ENCODE peak calls at places on chromosomes 12 and 14, in five cellular contexts. One of them, this sample, is unnamed. For H3K4me1, the result is how much of the 10 kb centered on the place peaks cover.

GRCh38 chr14:51248041-51248987 is 8.3 kb downstream of the TMX1 start:
- DNase-seq in K562: peak
- DNase-seq in HCT116: no peak
- DNase-seq in HepG2: no peak
- DNase-seq in H1: no peak
- DNase-seq in this sample: peak

GRCh38 chr14:79781882-79782281 is 429.4 kb downstream of the DIO2 start:
- DNase-seq in K562: no peak
- DNase-seq in HCT116: no peak
- DNase-seq in HepG2: no peak
- DNase-seq in H1: no peak
- DNase-seq in this sample: no peak

GRCh38 chr12:88801227-88802225 is 221.3 kb upstream of the KITLG start:
- DNase-seq in K562: no peak
- DNase-seq in HCT116: no peak
- DNase-seq in HepG2: no peak
- DNase-seq in H1: no peak
- DNase-seq in this sample: no peak

GRCh38 chr12:106046947-106047346 is 91.8 kb downstream of the NUAK1 start:
- DNase-seq in K562: no peak
- DNase-seq in HCT116: no peak
- DNase-seq in HepG2: no peak
- DNase-seq in H1: no peak
- DNase-seq in this sample: no peak

GRCh38 chr12:131589966-131590365 is 120.9 kb upstream of the SFSWAP start:
- DNase-seq in K562: no peak
- DNase-seq in HCT116: no peak
- DNase-seq in HepG2: no peak
- DNase-seq in H1: no peak
- DNase-seq in this sample: no peak

GRCh38 chr12:76764856-76765255 is 941 bp downstream of the ZDHHC17 start:
- DNase-seq in K562: peak
- DNase-seq in HCT116: no peak
- DNase-seq in HepG2: peak
- DNase-seq in H1: no peak
- DNase-seq in this sample: no peak

GRCh38 chr14:22251090-22251489 is 337.9 kb downstream of the DAD1 start:
- DNase-seq in K562: no peak
- DNase-seq in HCT116: no peak
- DNase-seq in HepG2: no peak
- DNase-seq in H1: no peak
- DNase-seq in this sample: no peak

GRCh38 chr12:111182391-111182790 is 186.5 kb downstream of the PHETA1 start:
- DNase-seq in K562: no peak
- DNase-seq in HCT116: no peak
- DNase-seq in HepG2: no peak
- DNase-seq in H1: no peak
- DNase-seq in this sample: no peak

GRCh38 chr12:3046441-3047200 is 30.6 kb upstream of the TSPAN9 start:
- DNase-seq in K562: no peak
- DNase-seq in HCT116: no peak
- DNase-seq in HepG2: no peak
- DNase-seq in H1: no peak
- DNase-seq in this sample: no peak

GRCh38 chr14:94584591-94585280 is 3.5 kb downstream of the SERPINA5 start:
- DNase-seq in K562: no peak
- DNase-seq in HCT116: no peak
- DNase-seq in HepG2: no peak
- DNase-seq in H1: no peak
- DNase-seq in this sample: no peak

GRCh38 chr12:121102307-121102706 is 30.4 kb upstream of the P2RX7 start:
- DNase-seq in K562: no peak
- DNase-seq in HCT116: no peak
- DNase-seq in HepG2: no peak
- DNase-seq in H1: no peak
- DNase-seq in this sample: no peak

GRCh38 chr14:73787760-73788508 is 63.7 kb upstream of the PTGR2 start:
- DNase-seq in K562: peak
- DNase-seq in HCT116: no peak
- DNase-seq in HepG2: no peak
- DNase-seq in H1: no peak
- DNase-seq in this sample: no peak
- TF ChIP-seq CEBPB in K562: no peak
- TF ChIP-seq CEBPB in HCT116: no peak
- TF ChIP-seq CEBPB in HepG2: no peak
- TF ChIP-seq CEBPB in H1: no peak
- TF ChIP-seq CEBPB in this sample: no peak

GRCh38 chr12:8993827-8994226 is 4.5 kb downstream of the KLRG1 start:
- DNase-seq in K562: no peak
- DNase-seq in HCT116: no peak
- DNase-seq in HepG2: no peak
- DNase-seq in H1: no peak
- DNase-seq in this sample: no peak
- H3K4me1 ChIP-seq in K562: under half
- H3K4me1 ChIP-seq in HCT116: under half
- H3K4me1 ChIP-seq in HepG2: under half
- H3K4me1 ChIP-seq in H1: under half
- H3K4me1 ChIP-seq in this sample: under half

GRCh38 chr14:61847861-61848260 is 85.6 kb downstream of the SNAPC1 start:
- DNase-seq in K562: no peak
- DNase-seq in HCT116: no peak
- DNase-seq in HepG2: no peak
- DNase-seq in H1: no peak
- DNase-seq in this sample: no peak
- TF ChIP-seq SIN3A in K562: no peak
- TF ChIP-seq SIN3A in HCT116: no peak
- TF ChIP-seq SIN3A in HepG2: no peak
- TF ChIP-seq SIN3A in H1: no peak
- TF ChIP-seq SIN3A in this sample: no peak

GRCh38 chr14:102362545-102363181 is at the start of the genes CINP and TECPR2:
- DNase-seq in K562: peak
- DNase-seq in HCT116: peak
- DNase-seq in HepG2: peak
- DNase-seq in H1: peak
- DNase-seq in this sample: peak

GRCh38 chr14:102363182-102363952 is 626 bp downstream of the TECPR2 start:
- DNase-seq in K562: peak
- DNase-seq in HCT116: no peak
- DNase-seq in HepG2: no peak
- DNase-seq in H1: no peak
- DNase-seq in this sample: no peak

GRCh38 chr14:102356280-102356679 is 6.4 kb downstream of the CINP start:
- DNase-seq in K562: no peak
- DNase-seq in HCT116: no peak
- DNase-seq in HepG2: no peak
- DNase-seq in H1: no peak
- DNase-seq in this sample: no peak

GRCh38 chr14:102360388-102360787 is 2.3 kb downstream of the CINP start:
- DNase-seq in K562: no peak
- DNase-seq in HCT116: no peak
- DNase-seq in HepG2: no peak
- DNase-seq in H1: no peak
- DNase-seq in this sample: no peak

DNA sequence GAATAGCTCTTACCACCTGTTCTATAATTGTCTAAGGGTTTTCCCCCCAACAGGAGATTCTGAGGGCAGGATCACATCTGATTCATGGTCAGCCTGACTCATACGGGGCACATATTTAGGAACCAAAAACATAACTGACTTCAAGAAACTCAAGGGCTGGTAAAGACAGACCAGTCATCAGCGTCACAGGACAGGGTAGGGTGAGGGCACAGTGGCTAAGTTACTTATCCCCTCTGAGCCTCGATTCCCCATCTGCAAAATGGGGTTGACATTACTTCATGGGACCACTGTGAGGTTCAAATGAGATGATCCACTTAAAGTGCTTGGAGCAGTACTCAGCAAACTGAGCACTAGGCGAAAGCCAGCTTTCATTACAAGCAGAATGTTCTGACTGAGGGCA is 606 bp downstream of the CINP start:
- DNase-seq in K562: peak
- DNase-seq in HCT116: no peak
- DNase-seq in HepG2: no peak
- DNase-seq in H1: no peak
- DNase-seq in this sample: peak
- TF ChIP-seq CEBPB in K562: no peak
- TF ChIP-seq CEBPB in HCT116: no peak
- TF ChIP-seq CEBPB in HepG2: no peak
- TF ChIP-seq CEBPB in H1: no peak
- TF ChIP-seq CEBPB in this sample: no peak

GRCh38 chr12:98446060-98446459 is 69.3 kb upstream of the TMPO start:
- DNase-seq in K562: no peak
- DNase-seq in HCT116: no peak
- DNase-seq in HepG2: no peak
- DNase-seq in H1: no peak
- DNase-seq in this sample: no peak
- H3K4me1 ChIP-seq in K562: under half
- H3K4me1 ChIP-seq in HCT116: under half
- H3K4me1 ChIP-seq in HepG2: under half
- H3K4me1 ChIP-seq in H1: under half
- H3K4me1 ChIP-seq in this sample: under half

GRCh38 chr14:75752907-75753594 is 92.0 kb downstream of the TTLL5 start:
- DNase-seq in K562: no peak
- DNase-seq in HCT116: no peak
- DNase-seq in HepG2: no peak
- DNase-seq in H1: no peak
- DNase-seq in this sample: no peak

GRCh38 chr14:75752086-75752485 is 91.0 kb downstream of the TTLL5 start:
- DNase-seq in K562: no peak
- DNase-seq in HCT116: no peak
- DNase-seq in HepG2: no peak
- DNase-seq in H1: no peak
- DNase-seq in this sample: no peak

GRCh38 chr14:75753696-75754095 is 92.7 kb downstream of the TTLL5 start:
- DNase-seq in K562: no peak
- DNase-seq in HCT116: no peak
- DNase-seq in HepG2: no peak
- DNase-seq in H1: no peak
- DNase-seq in this sample: no peak

DNA sequence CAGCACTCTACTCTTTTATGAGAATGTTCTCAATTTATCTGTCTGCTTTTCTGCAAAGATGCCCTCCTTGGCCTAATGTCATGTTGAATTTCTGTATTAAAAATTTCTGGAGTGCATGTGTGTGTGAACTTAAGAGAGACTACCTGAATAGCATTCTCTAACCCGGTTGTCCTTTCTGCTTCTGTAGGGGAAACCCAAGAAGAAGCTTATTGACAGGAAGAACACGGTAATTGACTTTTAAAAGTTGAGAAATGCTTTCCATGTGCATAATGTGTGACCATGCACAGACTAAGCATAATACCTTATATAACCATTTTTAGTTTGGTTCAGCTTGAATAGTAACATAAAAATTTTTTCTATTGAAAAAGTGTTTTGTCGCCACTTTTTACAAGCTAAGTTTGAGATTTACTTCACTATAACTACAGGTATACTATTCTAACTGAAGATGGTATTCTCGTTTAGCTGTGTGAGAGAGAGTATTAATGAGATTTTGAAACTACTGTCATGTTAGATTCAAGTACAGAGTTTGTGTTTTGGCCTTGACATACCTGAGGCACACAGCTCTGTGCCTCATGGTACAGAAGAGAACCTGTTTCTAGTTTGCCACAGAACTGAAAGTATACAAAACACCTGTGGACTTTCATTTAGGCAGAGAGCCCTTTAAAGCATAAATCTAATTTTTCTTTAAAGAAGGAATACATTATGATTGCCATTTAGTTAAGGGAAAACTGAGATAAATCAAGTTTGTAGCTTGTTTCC is 96.8 kb downstream of the TTLL5 start:
- DNase-seq in K562: no peak
- DNase-seq in HCT116: no peak
- DNase-seq in HepG2: peak
- DNase-seq in H1: no peak
- DNase-seq in this sample: no peak
- TF ChIP-seq SIN3A in K562: no peak
- TF ChIP-seq SIN3A in HCT116: no peak
- TF ChIP-seq SIN3A in HepG2: no peak
- TF ChIP-seq SIN3A in H1: no peak
- TF ChIP-seq SIN3A in this sample: no peak